ENCODE peak calls at places on chromosomes 4 and X, in ten cellular contexts. One of them, this sample, is unnamed.

GRCh38 chrX:107599371-107599970 is 28.8 kb upstream of the PRPS1 start:
- DNase-seq in cardiac fibroblast: no peak
- DNase-seq in lung: no peak
- DNase-seq in AG04449: no peak
- DNase-seq in stimulated activated CD4-positive, alpha-beta T cell treated with anti-CD3 and anti-CD28 coated beads, Interleukin-15, amount 100 ng/mL, for 48 hours: no peak
- DNase-seq in Peyer's patch: no peak
- DNase-seq in mesendoderm: no peak
- DNase-seq in GM20000: no peak
- DNase-seq in foreskin melanocyte: no peak
- DNase-seq in fibroblast of the aortic adventitia: no peak
- DNase-seq in this sample: no peak

GRCh38 chr4:174828845-174829701 is at the start of gene GLRA3:
- DNase-seq in mesendoderm: peak
- DNase-seq in AG04449: no peak
- DNase-seq in stimulated activated CD4-positive, alpha-beta T cell treated with anti-CD3 and anti-CD28 coated beads, Interleukin-15, amount 100 ng/mL, for 48 hours: no peak
- DNase-seq in lung: peak
- DNase-seq in Peyer's patch: no peak
- DNase-seq in foreskin melanocyte: peak
- DNase-seq in fibroblast of the aortic adventitia: peak
- DNase-seq in cardiac fibroblast: peak
- DNase-seq in GM20000: peak
- DNase-seq in this sample: peak

GRCh38 chrX:150692296-150692695 is 900 bp upstream of the MTMR1 start:
- DNase-seq in fibroblast of the aortic adventitia: no peak
- DNase-seq in GM20000: no peak
- DNase-seq in foreskin melanocyte: no peak
- DNase-seq in cardiac fibroblast: no peak
- DNase-seq in mesendoderm: no peak
- DNase-seq in lung: no peak
- DNase-seq in AG04449: no peak
- DNase-seq in Peyer's patch: no peak
- DNase-seq in stimulated activated CD4-positive, alpha-beta T cell treated with anti-CD3 and anti-CD28 coated beads, Interleukin-15, amount 100 ng/mL, for 48 hours: no peak
- DNase-seq in this sample: no peak

GRCh38 chr4:124642846-124643245 is 69.7 kb downstream of the ANKRD50 start:
- DNase-seq in GM20000: no peak
- DNase-seq in Peyer's patch: no peak
- DNase-seq in mesendoderm: no peak
- DNase-seq in foreskin melanocyte: no peak
- DNase-seq in fibroblast of the aortic adventitia: no peak
- DNase-seq in cardiac fibroblast: no peak
- DNase-seq in stimulated activated CD4-positive, alpha-beta T cell treated with anti-CD3 and anti-CD28 coated beads, Interleukin-15, amount 100 ng/mL, for 48 hours: no peak
- DNase-seq in lung: no peak
- DNase-seq in AG04449: no peak
- DNase-seq in this sample: no peak

GRCh38 chr4:74970577-74970976 is 37.7 kb downstream of the PARM1 start:
- DNase-seq in mesendoderm: no peak
- DNase-seq in fibroblast of the aortic adventitia: no peak
- DNase-seq in lung: no peak
- DNase-seq in Peyer's patch: no peak
- DNase-seq in GM20000: no peak
- DNase-seq in cardiac fibroblast: no peak
- DNase-seq in stimulated activated CD4-positive, alpha-beta T cell treated with anti-CD3 and anti-CD28 coated beads, Interleukin-15, amount 100 ng/mL, for 48 hours: no peak
- DNase-seq in AG04449: no peak
- DNase-seq in foreskin melanocyte: no peak
- DNase-seq in this sample: no peak

GRCh38 chr4:143411527-143412480 is 75.1 kb downstream of the GAB1 start:
- DNase-seq in fibroblast of the aortic adventitia: peak
- DNase-seq in lung: no peak
- DNase-seq in Peyer's patch: no peak
- DNase-seq in foreskin melanocyte: peak
- DNase-seq in GM20000: no peak
- DNase-seq in AG04449: no peak
- DNase-seq in cardiac fibroblast: peak
- DNase-seq in mesendoderm: no peak
- DNase-seq in stimulated activated CD4-positive, alpha-beta T cell treated with anti-CD3 and anti-CD28 coated beads, Interleukin-15, amount 100 ng/mL, for 48 hours: no peak
- DNase-seq in this sample: peak

GRCh38 chr4:183249854-183250253 is 70.2 kb downstream of the CLDN22 start:
- DNase-seq in cardiac fibroblast: peak
- DNase-seq in stimulated activated CD4-positive, alpha-beta T cell treated with anti-CD3 and anti-CD28 coated beads, Interleukin-15, amount 100 ng/mL, for 48 hours: no peak
- DNase-seq in Peyer's patch: no peak
- DNase-seq in mesendoderm: peak
- DNase-seq in foreskin melanocyte: no peak
- DNase-seq in GM20000: peak
- DNase-seq in fibroblast of the aortic adventitia: peak
- DNase-seq in lung: no peak
- DNase-seq in AG04449: no peak
- DNase-seq in this sample: peak

GRCh38 chrX:118655561-118656246 is 71.7 kb upstream of the IL13RA1 start:
- DNase-seq in foreskin melanocyte: no peak
- DNase-seq in stimulated activated CD4-positive, alpha-beta T cell treated with anti-CD3 and anti-CD28 coated beads, Interleukin-15, amount 100 ng/mL, for 48 hours: no peak
- DNase-seq in GM20000: no peak
- DNase-seq in mesendoderm: no peak
- DNase-seq in Peyer's patch: no peak
- DNase-seq in lung: no peak
- DNase-seq in fibroblast of the aortic adventitia: peak
- DNase-seq in AG04449: no peak
- DNase-seq in cardiac fibroblast: peak
- DNase-seq in this sample: peak

GRCh38 chr4:139279723-139280620 is at the start of gene MGARP:
- DNase-seq in lung: no peak
- DNase-seq in stimulated activated CD4-positive, alpha-beta T cell treated with anti-CD3 and anti-CD28 coated beads, Interleukin-15, amount 100 ng/mL, for 48 hours: peak
- DNase-seq in GM20000: no peak
- DNase-seq in fibroblast of the aortic adventitia: no peak
- DNase-seq in mesendoderm: peak
- DNase-seq in AG04449: no peak
- DNase-seq in foreskin melanocyte: no peak
- DNase-seq in cardiac fibroblast: peak
- DNase-seq in Peyer's patch: no peak
- DNase-seq in this sample: peak

GRCh38 chr4:17758459-17758858 is 23.0 kb downstream of the FAM184B start:
- DNase-seq in GM20000: no peak
- DNase-seq in cardiac fibroblast: no peak
- DNase-seq in foreskin melanocyte: no peak
- DNase-seq in mesendoderm: no peak
- DNase-seq in Peyer's patch: no peak
- DNase-seq in stimulated activated CD4-positive, alpha-beta T cell treated with anti-CD3 and anti-CD28 coated beads, Interleukin-15, amount 100 ng/mL, for 48 hours: no peak
- DNase-seq in lung: no peak
- DNase-seq in AG04449: no peak
- DNase-seq in fibroblast of the aortic adventitia: no peak
- DNase-seq in this sample: no peak

GRCh38 chr4:167219090-167219489 is 15.2 kb downstream of the SPOCK3 start:
- DNase-seq in cardiac fibroblast: no peak
- DNase-seq in lung: no peak
- DNase-seq in mesendoderm: no peak
- DNase-seq in GM20000: no peak
- DNase-seq in AG04449: no peak
- DNase-seq in fibroblast of the aortic adventitia: no peak
- DNase-seq in foreskin melanocyte: no peak
- DNase-seq in stimulated activated CD4-positive, alpha-beta T cell treated with anti-CD3 and anti-CD28 coated beads, Interleukin-15, amount 100 ng/mL, for 48 hours: no peak
- DNase-seq in Peyer's patch: no peak
- DNase-seq in this sample: no peak

GRCh38 chrX:27444093-27444908 is 18.8 kb downstream of the PPP4R3C start:
- DNase-seq in foreskin melanocyte: no peak
- DNase-seq in Peyer's patch: no peak
- DNase-seq in AG04449: no peak
- DNase-seq in lung: no peak
- DNase-seq in fibroblast of the aortic adventitia: no peak
- DNase-seq in mesendoderm: no peak
- DNase-seq in stimulated activated CD4-positive, alpha-beta T cell treated with anti-CD3 and anti-CD28 coated beads, Interleukin-15, amount 100 ng/mL, for 48 hours: no peak
- DNase-seq in cardiac fibroblast: no peak
- DNase-seq in GM20000: no peak
- DNase-seq in this sample: no peak

GRCh38 chr4:14025093-14025492 is 397.6 kb upstream of the BOD1L1 start:
- DNase-seq in stimulated activated CD4-positive, alpha-beta T cell treated with anti-CD3 and anti-CD28 coated beads, Interleukin-15, amount 100 ng/mL, for 48 hours: no peak
- DNase-seq in Peyer's patch: no peak
- DNase-seq in GM20000: no peak
- DNase-seq in foreskin melanocyte: no peak
- DNase-seq in mesendoderm: no peak
- DNase-seq in fibroblast of the aortic adventitia: peak
- DNase-seq in lung: no peak
- DNase-seq in cardiac fibroblast: no peak
- DNase-seq in AG04449: no peak
- DNase-seq in this sample: no peak

GRCh38 chrX:63561425-63561824 is 210.3 kb upstream of the SPIN4 start:
- DNase-seq in fibroblast of the aortic adventitia: peak
- DNase-seq in stimulated activated CD4-positive, alpha-beta T cell treated with anti-CD3 and anti-CD28 coated beads, Interleukin-15, amount 100 ng/mL, for 48 hours: no peak
- DNase-seq in Peyer's patch: no peak
- DNase-seq in mesendoderm: no peak
- DNase-seq in AG04449: no peak
- DNase-seq in foreskin melanocyte: no peak
- DNase-seq in GM20000: no peak
- DNase-seq in lung: no peak
- DNase-seq in cardiac fibroblast: peak
- DNase-seq in this sample: no peak

GRCh38 chr4:148565801-148566200 is 123.6 kb upstream of the NR3C2 start:
- DNase-seq in cardiac fibroblast: no peak
- DNase-seq in foreskin melanocyte: no peak
- DNase-seq in lung: no peak
- DNase-seq in fibroblast of the aortic adventitia: no peak
- DNase-seq in AG04449: no peak
- DNase-seq in Peyer's patch: no peak
- DNase-seq in GM20000: no peak
- DNase-seq in stimulated activated CD4-positive, alpha-beta T cell treated with anti-CD3 and anti-CD28 coated beads, Interleukin-15, amount 100 ng/mL, for 48 hours: no peak
- DNase-seq in mesendoderm: no peak
- DNase-seq in this sample: no peak

GRCh38 chrX:107451754-107452153 is 2.3 kb downstream of the FRMPD3 start:
- DNase-seq in cardiac fibroblast: no peak
- DNase-seq in fibroblast of the aortic adventitia: no peak
- DNase-seq in stimulated activated CD4-positive, alpha-beta T cell treated with anti-CD3 and anti-CD28 coated beads, Interleukin-15, amount 100 ng/mL, for 48 hours: no peak
- DNase-seq in lung: no peak
- DNase-seq in foreskin melanocyte: no peak
- DNase-seq in Peyer's patch: no peak
- DNase-seq in GM20000: no peak
- DNase-seq in mesendoderm: peak
- DNase-seq in AG04449: no peak
- DNase-seq in this sample: no peak

GRCh38 chrX:134019567-134020206 is 34.3 kb upstream of the GPC3 start:
- DNase-seq in lung: no peak
- DNase-seq in cardiac fibroblast: no peak
- DNase-seq in AG04449: no peak
- DNase-seq in stimulated activated CD4-positive, alpha-beta T cell treated with anti-CD3 and anti-CD28 coated beads, Interleukin-15, amount 100 ng/mL, for 48 hours: no peak
- DNase-seq in mesendoderm: no peak
- DNase-seq in Peyer's patch: no peak
- DNase-seq in foreskin melanocyte: no peak
- DNase-seq in fibroblast of the aortic adventitia: no peak
- DNase-seq in GM20000: no peak
- DNase-seq in this sample: no peak

GRCh38 chrX:19602866-19603620 is 87.7 kb upstream of the MAP3K15 start:
- DNase-seq in AG04449: peak
- DNase-seq in stimulated activated CD4-positive, alpha-beta T cell treated with anti-CD3 and anti-CD28 coated beads, Interleukin-15, amount 100 ng/mL, for 48 hours: peak
- DNase-seq in foreskin melanocyte: no peak
- DNase-seq in GM20000: no peak
- DNase-seq in mesendoderm: peak
- DNase-seq in lung: no peak
- DNase-seq in fibroblast of the aortic adventitia: peak
- DNase-seq in cardiac fibroblast: peak
- DNase-seq in Peyer's patch: no peak
- DNase-seq in this sample: peak

GRCh38 chr4:95908806-95909205 is 68.9 kb downstream of the PDHA2 start:
- DNase-seq in foreskin melanocyte: no peak
- DNase-seq in mesendoderm: no peak
- DNase-seq in lung: no peak
- DNase-seq in fibroblast of the aortic adventitia: no peak
- DNase-seq in AG04449: no peak
- DNase-seq in stimulated activated CD4-positive, alpha-beta T cell treated with anti-CD3 and anti-CD28 coated beads, Interleukin-15, amount 100 ng/mL, for 48 hours: no peak
- DNase-seq in cardiac fibroblast: no peak
- DNase-seq in GM20000: no peak
- DNase-seq in Peyer's patch: no peak
- DNase-seq in this sample: no peak

GRCh38 chr4:78293841-78294301 is 236.7 kb downstream of the FRAS1 start:
- DNase-seq in Peyer's patch: no peak
- DNase-seq in cardiac fibroblast: peak
- DNase-seq in mesendoderm: no peak
- DNase-seq in lung: no peak
- DNase-seq in AG04449: peak
- DNase-seq in GM20000: no peak
- DNase-seq in stimulated activated CD4-positive, alpha-beta T cell treated with anti-CD3 and anti-CD28 coated beads, Interleukin-15, amount 100 ng/mL, for 48 hours: no peak
- DNase-seq in fibroblast of the aortic adventitia: peak
- DNase-seq in foreskin melanocyte: peak
- DNase-seq in this sample: peak

This sample was measured in fibroblast of mammary gland.